ENCODE peak calls at places on chromosomes 11 and 22, in four cellular contexts. V is left ventricle myocardium inferior, I is A673, T is lower lobe of right lung. R is an unnamed sample.
A peak's percentile ranks its signal among the peaks of the same experiment; 100 is the strongest.

GRCh38 chr11:130092661-130093060 is 23.0 kb downstream of the APLP2 start:
- DNase-seq in I (peak; percentile 89), V (no peak), T (no peak), R (no peak)

GRCh38 chr22:33687464-33687863 is 232.8 kb downstream of the LARGE1 start:
- DNase-seq in V (no peak), T (no peak), I (no peak), R (no peak)

GRCh38 chr22:34306361-34306760 is 386.1 kb upstream of the LARGE1 start:
- DNase-seq in T (no peak), I (no peak), V (no peak), R (no peak)

GRCh38 chr11:33777906-33778305 is 3.6 kb upstream of the FBXO3 start:
- DNase-seq in V (no peak), I (no peak), T (no peak), R (no peak)

GRCh38 chr22:27987557-27987956 is 68.5 kb upstream of the PITPNB start:
- DNase-seq in V (no peak), I (no peak), T (no peak), R (no peak)

GRCh38 chr11:69644962-69645675 is 4.2 kb downstream of the CCND1 start:
- DNase-seq in V (no peak), T (no peak), I (peak; percentile 89), R (no peak)

GRCh38 chr11:32366671-32367070 is 68.7 kb downstream of the WT1 start:
- DNase-seq in T (no peak), I (no peak), V (no peak), R (no peak)

GRCh38 chr11:9972917-9973504 is 309.1 kb downstream of the SWAP70 start:
- DNase-seq in T (no peak), V (no peak), I (peak; percentile 68), R (no peak)

GRCh38 chr11:61090982-61091372 is 11.3 kb upstream of the CD5 start:
- DNase-seq in I (no peak), T (no peak), V (no peak), R (no peak)
- H3K4me1 ChIP-seq in I (no peaks in the 10 kb centered on the region), T (peaks cover 10% of the 10 kb centered on the region), V (no peaks in the 10 kb centered on the region), R (no peaks in the 10 kb centered on the region)

GRCh38 chr22:49738006-49738405 is 89.7 kb downstream of the BRD1 start:
- DNase-seq in T (no peak), V (no peak), I (no peak), R (no peak)

GRCh38 chr22:49738566-49738965 is 89.1 kb downstream of the BRD1 start:
- DNase-seq in T (no peak), I (no peak), V (no peak), R (no peak)

GRCh38 chr22:49740242-49740641 is 87.4 kb downstream of the BRD1 start:
- DNase-seq in I (no peak), V (no peak), T (no peak), R (no peak)

GRCh38 chr22:49737101-49737551 is 90.5 kb downstream of the BRD1 start:
- DNase-seq in T (no peak), I (no peak), V (no peak), R (no peak)

GRCh38 chr22:49739138-49739537 is 88.5 kb downstream of the BRD1 start:
- DNase-seq in V (no peak), T (no peak), I (no peak), R (no peak)
- H3K9me3 ChIP-seq in V (peaks cover 16% of the 10 kb centered on the region), T (no peaks in the 10 kb centered on the region), I (peaks cover 4% of the 10 kb centered on the region), R (no peaks in the 10 kb centered on the region)

GRCh38 chr11:14309425-14310192 is 49.4 kb downstream of the RRAS2 start:
- DNase-seq in I (no peak), V (no peak), T (no peak), R (no peak)
- H3K4me1 ChIP-seq in I (peaks cover 26% of the 10 kb centered on the region), V (peaks cover 54% of the 10 kb centered on the region), T (peaks cover 39% of the 10 kb centered on the region), R (no peaks in the 10 kb centered on the region)

GRCh38 chr11:70761906-70762196 is 363.5 kb downstream of the CTTN start:
- DNase-seq in V (no peak), T (no peak), I (no peak), R (no peak)

GRCh38 chr11:70763606-70764005 is 365.3 kb downstream of the CTTN start:
- DNase-seq in T (no peak), I (no peak), V (no peak), R (no peak)

GRCh38 chr11:70766901-70767300 is 368.6 kb downstream of the CTTN start:
- DNase-seq in I (no peak), V (no peak), T (no peak), R (no peak)

GRCh38 chr11:70762810-70763209 is 364.5 kb downstream of the CTTN start:
- DNase-seq in V (no peak), T (no peak), I (no peak), R (no peak)

DNA sequence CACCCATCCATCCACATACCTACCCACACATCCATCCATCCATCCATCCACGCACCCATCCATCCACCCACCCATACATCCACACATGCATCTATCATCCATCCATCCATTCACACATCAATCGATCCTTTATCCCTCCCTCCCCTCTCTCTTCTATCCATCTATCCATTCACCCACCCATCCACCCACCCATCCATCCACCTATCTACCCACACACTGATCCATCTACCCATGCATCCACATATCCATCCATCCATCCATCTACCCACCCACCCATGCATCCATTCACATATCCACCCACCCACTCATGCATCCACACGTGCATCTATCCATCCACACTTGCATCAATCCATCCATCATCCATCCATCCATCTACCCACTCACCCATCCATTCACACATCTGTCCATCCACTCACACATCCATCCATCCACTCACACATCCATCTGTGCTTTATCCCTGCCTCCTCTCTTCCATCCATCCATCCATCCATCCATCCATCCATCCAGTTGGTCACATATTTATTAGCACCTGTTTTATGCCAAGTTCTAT is 366.1 kb downstream of the CTTN start:
- DNase-seq in I (no peak), T (no peak), V (no peak), R (no peak)
- H3K9me3 ChIP-seq in I (no peaks in the 10 kb centered on the region), T (no peaks in the 10 kb centered on the region), V (peaks cover 7% of the 10 kb centered on the region), R (no peaks in the 10 kb centered on the region)

DNA sequence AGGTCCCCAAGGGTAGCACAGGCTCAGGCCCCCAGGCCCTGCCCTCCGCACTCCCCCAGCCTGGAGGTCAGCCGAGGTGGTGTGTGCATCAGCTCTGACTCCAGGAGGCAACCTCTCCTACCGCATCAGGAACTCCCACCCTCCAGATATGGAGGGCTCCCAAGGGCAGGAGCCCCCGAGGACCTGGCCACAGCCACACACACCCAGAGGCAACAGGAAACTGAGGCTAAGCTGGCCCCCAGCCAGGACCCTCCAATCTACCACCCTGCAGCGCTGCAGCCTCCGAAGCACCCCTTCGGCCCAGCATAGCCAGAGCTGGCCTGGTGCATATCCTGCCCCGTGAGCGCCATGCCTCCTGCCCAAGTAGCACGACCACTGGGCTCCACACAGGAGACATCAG is 104.0 kb downstream of the MED15 start:
- DNase-seq in T (peak; percentile 35), I (no peak), V (no peak), R (no peak)
- H3K4me1 ChIP-seq in T (peaks cover 6% of the 10 kb centered on the region), I (no peaks in the 10 kb centered on the region), V (no peaks in the 10 kb centered on the region), R (no peaks in the 10 kb centered on the region)

DNA sequence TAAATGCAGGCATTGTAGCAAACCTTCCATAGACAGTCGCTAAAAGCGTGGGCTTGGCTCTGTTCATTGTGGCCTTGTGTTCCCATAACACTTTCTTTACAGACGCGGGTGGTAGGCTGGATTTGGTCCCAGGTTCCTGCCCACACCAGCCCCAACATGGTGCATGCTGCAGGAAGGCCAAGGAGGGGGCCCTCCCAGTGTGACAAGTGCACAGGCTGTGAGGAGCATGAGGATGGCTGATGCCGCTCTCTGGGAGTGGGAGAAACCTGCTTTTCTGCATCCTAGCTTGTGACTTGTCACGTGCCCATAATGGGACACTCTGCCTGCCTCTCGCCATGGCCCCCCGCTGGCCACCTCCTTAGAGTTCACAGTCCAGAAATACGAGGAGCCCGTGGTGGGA is 161.8 kb upstream of the B3GAT1 start:
- DNase-seq in I (no peak), T (no peak), V (no peak), R (no peak)
- H3K9me3 ChIP-seq in I (no peaks in the 10 kb centered on the region), T (no peaks in the 10 kb centered on the region), V (no peaks in the 10 kb centered on the region), R (no peaks in the 10 kb centered on the region)

DNA sequence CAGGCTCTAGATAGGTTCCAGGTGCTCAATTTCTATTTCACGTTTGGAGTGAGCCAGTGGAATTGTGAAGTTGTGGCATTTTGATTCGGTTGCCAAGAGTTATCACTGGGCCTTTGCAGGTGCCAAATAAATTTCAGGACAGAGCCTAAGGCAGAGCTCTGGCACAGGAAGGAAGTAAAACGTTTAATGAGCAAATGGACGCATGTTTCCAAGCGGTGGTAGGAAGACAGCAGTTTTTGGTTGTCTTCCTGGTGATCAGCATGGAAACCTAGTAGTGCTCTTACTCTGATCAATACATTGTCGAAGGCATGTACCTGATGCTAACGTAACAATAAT is 452 bp downstream of the BIRC3 start:
- DNase-seq in T (no peak), I (no peak), V (no peak), R (no peak)
- H3K4me1 ChIP-seq in T (peaks cover 68% of the 10 kb centered on the region), I (peaks cover 17% of the 10 kb centered on the region), V (peaks cover 42% of the 10 kb centered on the region), R (no peaks in the 10 kb centered on the region)

GRCh38 chr22:47798229-47798628 is 1035.8 kb downstream of the TBC1D22A start:
- DNase-seq in T (no peak), V (no peak), I (no peak), R (no peak)
- H3K9me3 ChIP-seq in T (no peaks in the 10 kb centered on the region), V (peaks cover 23% of the 10 kb centered on the region), I (no peaks in the 10 kb centered on the region), R (no peaks in the 10 kb centered on the region)

R was measured in uterus.